ENCODE peak calls at places on chromosomes 2 and 18, in four cellular contexts. R is H1, V is K562, I is HepG2. U is an unnamed sample.

GRCh38 chr2:231929961-231930600 is 3.9 kb upstream of the NPPC start:
- DNase-seq in R (no peak), V (peak), I (no peak), U (no peak)

GRCh38 chr2:232860593-232861241 is 9.3 kb upstream of the SNORC start:
- DNase-seq in I (peak), V (no peak), R (no peak), U (no peak)

GRCh38 chr2:222613715-222614331 is 42.1 kb downstream of the FARSB start:
- DNase-seq in V (peak), I (peak), R (no peak), U (peak)

GRCh38 chr2:197179744-197180498 is 130.7 kb downstream of the ANKRD44 start:
- DNase-seq in I (no peak), V (no peak), R (no peak), U (peak)

GRCh38 chr18:46478796-46479195 is 178.2 kb downstream of the LOXHD1 start:
- DNase-seq in R (no peak), V (no peak), I (no peak), U (no peak)

GRCh38 chr2:147520817-147521216 is 324.0 kb upstream of the ACVR2A start:
- DNase-seq in I (no peak), V (no peak), R (no peak), U (no peak)

GRCh38 chr18:77321823-77322805 is 72.5 kb downstream of the GALR1 start:
- DNase-seq in I (peak), V (peak), R (no peak), U (no peak)

GRCh38 chr2:170554278-170554955 is 160.7 kb upstream of the SP5 start:
- DNase-seq in V (no peak), R (no peak), I (no peak), U (no peak)

GRCh38 chr2:238761802-238762373 is 86.0 kb upstream of the TWIST2 start:
- DNase-seq in V (no peak), R (no peak), I (no peak), U (no peak)

GRCh38 chr2:24912523-24912922 is 7.5 kb downstream of the ADCY3 start:
- DNase-seq in V (no peak), I (no peak), R (no peak), U (no peak)
- TF ChIP-seq PHF8 in V (no peak), I (no peak), R (no peak), U (no peak)

GRCh38 chr2:73110622-73111299 is 2.0 kb downstream of the RAB11FIP5 start:
- DNase-seq in V (peak), R (no peak), I (no peak), U (no peak)

GRCh38 chr2:73112913-73113633 is at the start of gene RAB11FIP5:
- DNase-seq in I (peak), V (peak), R (no peak), U (peak)

GRCh38 chr2:73113634-73113958 is 848 bp upstream of the RAB11FIP5 start:
- DNase-seq in V (no peak), I (no peak), R (no peak), U (no peak)

GRCh38 chr2:73111300-73112025 is 1.3 kb downstream of the RAB11FIP5 start:
- DNase-seq in R (no peak), I (peak), V (peak), U (peak)

GRCh38 chr2:73112026-73112912 is 479 bp downstream of the RAB11FIP5 start:
- DNase-seq in R (no peak), I (peak), V (peak), U (peak)
- TF ChIP-seq PHF8 in R (no peak), I (peak), V (peak), U (peak)

GRCh38 chr2:180656455-180656847 is 324.0 kb upstream of the UBE2E3 start:
- DNase-seq in V (no peak), I (peak), R (no peak), U (peak)

GRCh38 chr2:180660207-180660606 is 320.2 kb upstream of the UBE2E3 start:
- DNase-seq in I (peak), V (no peak), R (no peak), U (no peak)

GRCh38 chr2:180655393-180655792 is 325.0 kb upstream of the UBE2E3 start:
- DNase-seq in I (no peak), V (no peak), R (no peak), U (no peak)

GRCh38 chr2:180655842-180656454 is 324.5 kb upstream of the UBE2E3 start:
- DNase-seq in V (no peak), R (no peak), I (no peak), U (no peak)

GRCh38 chr2:180657054-180657453 is 323.4 kb upstream of the UBE2E3 start:
- DNase-seq in I (no peak), V (no peak), R (no peak), U (peak)
- TF ChIP-seq PHF8 in I (no peak), V (no peak), R (no peak), U (no peak)

GRCh38 chr2:68188831-68189230 is 31.1 kb downstream of the PNO1 start:
- DNase-seq in I (no peak), V (no peak), R (no peak), U (no peak)

GRCh38 chr2:68182902-68183301 is 25.2 kb downstream of the PNO1 start:
- DNase-seq in R (no peak), V (no peak), I (no peak), U (no peak)

GRCh38 chr2:68187329-68187728 is 29.6 kb downstream of the PNO1 start:
- DNase-seq in R (no peak), I (no peak), V (no peak), U (no peak)

GRCh38 chr2:68190991-68191731 is 33.5 kb downstream of the PNO1 start:
- DNase-seq in V (peak), I (peak), R (no peak), U (peak)

GRCh38 chr2:68185541-68186164 is 28.0 kb downstream of the PNO1 start:
- DNase-seq in R (peak), V (peak), I (peak), U (peak)
- TF ChIP-seq PHF8 in R (no peak), V (no peak), I (no peak), U (no peak)

GRCh38 chr18:39724652-39725051 is 2159.1 kb upstream of the CELF4 start:
- DNase-seq in I (no peak), R (no peak), V (no peak), U (no peak)
- TF ChIP-seq PHF8 in I (no peak), R (no peak), V (no peak), U (no peak)

DNA sequence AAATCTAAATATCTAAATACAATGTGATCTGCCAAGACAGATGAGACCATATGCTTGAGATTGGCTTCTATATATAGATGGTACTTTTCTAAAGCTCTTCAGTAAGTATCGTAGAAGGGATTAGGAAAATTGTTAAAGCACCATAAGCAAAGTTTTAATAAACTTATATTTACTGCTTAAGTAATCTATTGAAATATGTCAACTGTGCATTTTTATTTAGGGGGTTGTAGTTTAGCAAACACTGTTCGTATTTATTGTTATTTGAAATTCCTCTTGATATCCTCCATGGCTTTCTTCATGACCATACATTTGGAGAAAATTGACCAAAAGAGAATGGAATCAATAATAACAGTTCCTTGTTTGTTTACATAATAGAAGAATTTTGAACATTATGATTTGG is 102.7 kb downstream of the MIB1 start:
- DNase-seq in I (no peak), R (no peak), V (no peak), U (no peak)
- TF ChIP-seq PHF8 in I (no peak), R (no peak), V (no peak), U (no peak)

DNA sequence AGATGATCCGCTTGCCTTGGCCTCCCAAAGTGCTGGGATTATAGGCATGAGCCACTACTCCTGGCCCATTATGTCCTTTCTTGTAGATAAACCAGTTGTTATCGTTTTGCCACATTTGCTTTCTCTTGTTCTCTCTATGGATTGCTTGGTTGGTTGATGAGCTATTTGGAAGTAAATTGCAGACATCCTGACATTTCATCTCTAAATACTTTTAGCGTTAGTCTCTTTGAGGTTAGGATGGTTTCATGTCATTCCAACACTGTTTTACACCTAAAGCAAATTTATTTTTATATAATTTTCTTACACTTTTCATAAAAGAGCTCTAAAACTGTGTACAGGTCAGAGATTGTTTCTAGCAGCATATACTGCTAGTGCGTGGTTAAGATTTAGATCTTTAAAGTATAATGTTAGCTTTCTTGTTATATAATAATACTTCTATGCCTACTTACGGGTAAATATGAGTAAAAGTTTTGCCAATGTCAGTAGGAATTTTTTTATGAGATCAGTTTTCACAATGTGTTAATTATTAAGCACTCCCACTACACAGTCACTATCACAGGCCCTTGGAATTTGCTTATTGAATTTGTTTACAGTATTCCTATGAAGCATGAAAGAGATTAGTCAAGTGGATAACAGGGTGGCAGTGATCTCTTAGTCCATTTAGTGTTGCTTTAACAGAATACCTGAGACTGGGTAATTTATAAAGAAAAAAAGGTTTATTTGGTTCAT is 10.3 kb downstream of the POLI start:
- DNase-seq in R (no peak), V (no peak), I (peak), U (no peak)
- TF ChIP-seq PHF8 in R (no peak), V (no peak), I (no peak), U (no peak)

GRCh38 chr2:234074751-234075520 is 24.4 kb downstream of the SPP2 start:
- DNase-seq in V (no peak), I (no peak), R (no peak), U (no peak)
- TF ChIP-seq PHF8 in V (no peak), I (no peak), R (no peak), U (no peak)

GRCh38 chr2:74205586-74205985 is 7.2 kb downstream of the MTHFD2 start:
- DNase-seq in V (peak), I (no peak), R (no peak), U (no peak)
- TF ChIP-seq PHF8 in V (no peak), I (no peak), R (no peak), U (no peak)

DNA sequence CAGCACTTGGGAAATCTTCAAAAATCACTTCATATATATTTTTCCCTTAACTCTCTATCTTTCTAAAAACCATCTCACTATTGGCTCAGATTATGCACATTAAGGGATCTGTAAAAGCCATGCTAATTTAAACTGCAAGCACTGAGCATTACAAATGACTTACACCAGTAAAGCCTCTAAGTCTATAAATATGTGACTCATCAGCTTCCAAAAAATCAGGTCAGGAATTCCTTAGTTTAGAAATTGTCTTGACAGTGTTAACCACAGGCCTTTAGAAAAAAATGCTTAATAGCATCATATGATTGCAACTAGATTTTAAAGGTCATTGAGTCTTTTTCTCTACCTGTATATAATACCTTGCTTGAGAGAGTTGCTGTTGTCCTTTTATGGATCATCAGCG is 1113.6 kb upstream of the PIK3C3 start:
- DNase-seq in R (no peak), V (no peak), I (no peak), U (no peak)
- TF ChIP-seq PHF8 in R (no peak), V (no peak), I (no peak), U (no peak)

U was measured in A549.